ENCODE peak calls at places on chromosome 16, in five cellular contexts. One of them, this sample, is unnamed.

GRCh38 chr16:89408315-89408714 is 82.0 kb downstream of the ANKRD11 start:
- DNase-seq in trophoblast cell: no peak
- DNase-seq in H1: no peak
- DNase-seq in mesenchymal stem cell: no peak
- DNase-seq in H9: no peak
- DNase-seq in this sample: no peak

GRCh38 chr16:29844575-29845331 is 18.3 kb downstream of the CDIPT start:
- DNase-seq in mesenchymal stem cell: no peak
- DNase-seq in H1: no peak
- DNase-seq in trophoblast cell: no peak
- DNase-seq in H9: no peak
- DNase-seq in this sample: no peak

GRCh38 chr16:23071202-23072083 is 77.8 kb downstream of the USP31 start:
- DNase-seq in trophoblast cell: peak; percentile 47
- DNase-seq in mesenchymal stem cell: no peak
- DNase-seq in H1: no peak
- DNase-seq in H9: no peak
- DNase-seq in this sample: no peak

GRCh38 chr16:22373662-22374310 is 633 bp downstream of the CDR2 start:
- DNase-seq in H9: peak; percentile 38
- DNase-seq in H1: no peak
- DNase-seq in mesenchymal stem cell: peak; percentile 43
- DNase-seq in trophoblast cell: peak; percentile 30
- DNase-seq in this sample: peak; percentile 23

GRCh38 chr16:81713295-81713772 is 65.8 kb upstream of the PLCG2 start:
- DNase-seq in H9: no peak
- DNase-seq in trophoblast cell: no peak
- DNase-seq in mesenchymal stem cell: no peak
- DNase-seq in H1: no peak
- DNase-seq in this sample: no peak

GRCh38 chr16:66220766-66221165 is 145.7 kb upstream of the CDH5 start:
- DNase-seq in H1: no peak
- DNase-seq in mesenchymal stem cell: no peak
- DNase-seq in trophoblast cell: no peak
- DNase-seq in H9: no peak
- DNase-seq in this sample: no peak

GRCh38 chr16:58110590-58111330 is 18.4 kb downstream of the CFAP20 start:
- DNase-seq in H9: no peak
- DNase-seq in mesenchymal stem cell: peak; percentile 86
- DNase-seq in trophoblast cell: no peak
- DNase-seq in H1: no peak
- DNase-seq in this sample: no peak

GRCh38 chr16:30076276-30076791 is 540 bp downstream of the PPP4C start:
- DNase-seq in H1: no peak
- DNase-seq in H9: no peak
- DNase-seq in trophoblast cell: no peak
- DNase-seq in mesenchymal stem cell: no peak
- DNase-seq in this sample: no peak

GRCh38 chr16:82195917-82196494 is 26.0 kb upstream of the MPHOSPH6 start:
- DNase-seq in mesenchymal stem cell: peak; percentile 27
- DNase-seq in H9: no peak
- DNase-seq in H1: no peak
- DNase-seq in trophoblast cell: no peak
- DNase-seq in this sample: no peak

GRCh38 chr16:66369055-66369592 is 2.6 kb downstream of the CDH5 start:
- DNase-seq in trophoblast cell: no peak
- DNase-seq in H1: no peak
- DNase-seq in mesenchymal stem cell: no peak
- DNase-seq in H9: no peak
- DNase-seq in this sample: no peak

GRCh38 chr16:29665294-29666077 is 2.4 kb downstream of the SPN start:
- DNase-seq in H9: no peak
- DNase-seq in trophoblast cell: no peak
- DNase-seq in mesenchymal stem cell: no peak
- DNase-seq in H1: no peak
- DNase-seq in this sample: no peak

GRCh38 chr16:31568577-31569359 is 41.1 kb downstream of the AHSP start:
- DNase-seq in mesenchymal stem cell: no peak
- DNase-seq in H1: peak; percentile 52
- DNase-seq in H9: peak; percentile 48
- DNase-seq in trophoblast cell: no peak
- DNase-seq in this sample: no peak

GRCh38 chr16:74201561-74201960 is 95.1 kb upstream of the PSMD7 start:
- DNase-seq in mesenchymal stem cell: no peak
- DNase-seq in trophoblast cell: no peak
- DNase-seq in H1: no peak
- DNase-seq in H9: no peak
- DNase-seq in this sample: no peak

GRCh38 chr16:74199066-74199841 is 97.4 kb upstream of the PSMD7 start:
- DNase-seq in H9: no peak
- DNase-seq in H1: no peak
- DNase-seq in mesenchymal stem cell: no peak
- DNase-seq in trophoblast cell: no peak
- DNase-seq in this sample: no peak

DNA sequence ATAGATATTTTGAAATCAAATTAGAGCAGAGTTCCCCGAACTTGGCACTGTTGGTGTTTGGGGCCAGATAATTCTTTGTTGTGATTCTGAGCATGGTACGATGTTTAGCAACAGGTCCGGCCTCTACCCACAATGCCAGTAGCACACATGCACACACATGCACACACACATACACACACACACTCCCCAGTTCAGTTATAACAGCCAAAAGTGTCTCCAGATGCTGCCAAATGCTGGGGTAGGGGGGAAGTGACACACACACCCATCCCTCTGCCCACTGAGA is 96.8 kb upstream of the PSMD7 start:
- DNase-seq in trophoblast cell: no peak
- DNase-seq in mesenchymal stem cell: no peak
- DNase-seq in H1: no peak
- DNase-seq in H9: no peak
- DNase-seq in this sample: no peak
- H2BK12ac ChIP-seq in trophoblast cell: no peak overlapping the region
- H2BK12ac ChIP-seq in mesenchymal stem cell: no peak overlapping the region
- H2BK12ac ChIP-seq in H1: no peak overlapping the region
- H2BK12ac ChIP-seq in H9: no peak overlapping the region
- H2BK12ac ChIP-seq in this sample: no peak overlapping the region

GRCh38 chr16:65148804-65149203 is 26.9 kb upstream of the CDH11 start:
- DNase-seq in trophoblast cell: no peak
- DNase-seq in H1: no peak
- DNase-seq in H9: no peak
- DNase-seq in mesenchymal stem cell: no peak
- DNase-seq in this sample: no peak
- H3K9ac ChIP-seq in trophoblast cell: no peak overlapping the region
- H3K9ac ChIP-seq in H1: no peak overlapping the region
- H3K9ac ChIP-seq in H9: no peak overlapping the region
- H3K9ac ChIP-seq in mesenchymal stem cell: no peak overlapping the region
- H3K9ac ChIP-seq in this sample: no peak overlapping the region

GRCh38 chr16:15141586-15141985 is 47.5 kb upstream of the RRN3 start:
- DNase-seq in H9: no peak
- DNase-seq in H1: peak; percentile 48
- DNase-seq in trophoblast cell: no peak
- DNase-seq in mesenchymal stem cell: no peak
- DNase-seq in this sample: no peak
- H2AK5ac ChIP-seq in H9: no peak overlapping the region
- H2AK5ac ChIP-seq in H1: no peak overlapping the region
- H2AK5ac ChIP-seq in trophoblast cell: no peak overlapping the region
- H2AK5ac ChIP-seq in mesenchymal stem cell: no peak overlapping the region
- H2AK5ac ChIP-seq in this sample: peak overlapping the region; percentile 52

GRCh38 chr16:88389621-88390160 is 6.9 kb downstream of the ZNF469 start:
- DNase-seq in trophoblast cell: no peak
- DNase-seq in H9: no peak
- DNase-seq in mesenchymal stem cell: no peak
- DNase-seq in H1: no peak
- DNase-seq in this sample: no peak

GRCh38 chr16:88391497-88391850 is 8.7 kb downstream of the ZNF469 start:
- DNase-seq in H9: no peak
- DNase-seq in mesenchymal stem cell: no peak
- DNase-seq in trophoblast cell: no peak
- DNase-seq in H1: no peak
- DNase-seq in this sample: no peak

GRCh38 chr16:88390760-88391496 is 8.2 kb downstream of the ZNF469 start:
- DNase-seq in H1: no peak
- DNase-seq in trophoblast cell: no peak
- DNase-seq in mesenchymal stem cell: no peak
- DNase-seq in H9: no peak
- DNase-seq in this sample: no peak

GRCh38 chr16:88389191-88389590 is 6.4 kb downstream of the ZNF469 start:
- DNase-seq in H1: no peak
- DNase-seq in H9: no peak
- DNase-seq in trophoblast cell: no peak
- DNase-seq in mesenchymal stem cell: no peak
- DNase-seq in this sample: no peak

DNA sequence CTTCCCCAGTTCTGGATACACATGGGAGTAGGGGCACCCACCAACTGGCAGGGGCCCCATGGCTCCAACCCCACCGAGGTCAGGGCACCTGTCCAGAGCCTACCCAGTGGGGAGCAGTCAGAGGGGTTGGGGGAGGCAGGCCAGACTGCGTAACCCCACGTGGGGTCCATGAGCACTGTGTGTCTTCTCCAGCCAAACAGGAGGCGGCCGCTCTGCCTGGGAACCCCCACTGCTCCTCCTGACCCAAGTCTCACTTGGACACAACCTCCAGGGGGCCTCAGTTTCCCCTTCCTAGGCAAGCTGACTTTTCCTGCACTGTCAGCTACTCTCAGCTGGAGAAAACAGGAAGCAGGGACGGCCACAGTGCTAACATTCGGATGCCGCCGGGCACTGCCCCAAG is 7.5 kb downstream of the ZNF469 start:
- DNase-seq in trophoblast cell: no peak
- DNase-seq in H1: no peak
- DNase-seq in H9: no peak
- DNase-seq in mesenchymal stem cell: no peak
- DNase-seq in this sample: no peak
- H2BK12ac ChIP-seq in trophoblast cell: no peak overlapping the region
- H2BK12ac ChIP-seq in H1: no peak overlapping the region
- H2BK12ac ChIP-seq in H9: no peak overlapping the region
- H2BK12ac ChIP-seq in mesenchymal stem cell: no peak overlapping the region
- H2BK12ac ChIP-seq in this sample: no peak overlapping the region

GRCh38 chr16:72836181-72836580 is 211.7 kb downstream of the ZFHX3 start:
- DNase-seq in H1: no peak
- DNase-seq in mesenchymal stem cell: no peak
- DNase-seq in H9: no peak
- DNase-seq in trophoblast cell: no peak
- DNase-seq in this sample: no peak

GRCh38 chr16:72837846-72838661 is 209.9 kb downstream of the ZFHX3 start:
- DNase-seq in trophoblast cell: no peak
- DNase-seq in mesenchymal stem cell: peak; percentile 50
- DNase-seq in H9: peak; percentile 51
- DNase-seq in H1: no peak
- DNase-seq in this sample: no peak

GRCh38 chr16:72835041-72835440 is 212.9 kb downstream of the ZFHX3 start:
- DNase-seq in H9: no peak
- DNase-seq in trophoblast cell: no peak
- DNase-seq in H1: no peak
- DNase-seq in mesenchymal stem cell: no peak
- DNase-seq in this sample: no peak

GRCh38 chr16:72838999-72839398 is 208.9 kb downstream of the ZFHX3 start:
- DNase-seq in mesenchymal stem cell: no peak
- DNase-seq in H9: no peak
- DNase-seq in trophoblast cell: no peak
- DNase-seq in H1: no peak
- DNase-seq in this sample: no peak

DNA sequence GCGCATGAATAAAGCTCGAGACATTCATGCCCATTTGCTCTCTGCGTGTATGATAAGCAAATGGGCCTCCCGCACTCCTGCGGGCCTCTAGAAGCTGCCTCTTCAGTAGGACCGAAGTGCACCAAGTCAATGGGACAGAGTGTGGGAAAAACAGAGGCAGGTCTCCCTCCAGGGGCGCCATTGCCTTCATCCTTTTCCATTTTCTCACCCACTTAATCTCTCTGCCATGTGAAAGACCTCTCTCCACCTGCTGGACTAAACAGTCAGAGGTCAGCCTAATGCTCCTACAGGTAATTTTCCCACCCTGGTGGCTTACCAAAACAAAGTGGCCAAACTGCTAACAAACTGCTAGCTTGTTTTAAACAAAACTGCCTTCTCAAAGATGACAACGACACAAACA is 210.9 kb downstream of the ZFHX3 start:
- DNase-seq in mesenchymal stem cell: no peak
- DNase-seq in H9: peak; percentile 66
- DNase-seq in trophoblast cell: no peak
- DNase-seq in H1: no peak
- DNase-seq in this sample: no peak
- H3K9ac ChIP-seq in mesenchymal stem cell: no peak overlapping the region
- H3K9ac ChIP-seq in H9: no peak overlapping the region
- H3K9ac ChIP-seq in trophoblast cell: no peak overlapping the region
- H3K9ac ChIP-seq in H1: no peak overlapping the region
- H3K9ac ChIP-seq in this sample: no peak overlapping the region

DNA sequence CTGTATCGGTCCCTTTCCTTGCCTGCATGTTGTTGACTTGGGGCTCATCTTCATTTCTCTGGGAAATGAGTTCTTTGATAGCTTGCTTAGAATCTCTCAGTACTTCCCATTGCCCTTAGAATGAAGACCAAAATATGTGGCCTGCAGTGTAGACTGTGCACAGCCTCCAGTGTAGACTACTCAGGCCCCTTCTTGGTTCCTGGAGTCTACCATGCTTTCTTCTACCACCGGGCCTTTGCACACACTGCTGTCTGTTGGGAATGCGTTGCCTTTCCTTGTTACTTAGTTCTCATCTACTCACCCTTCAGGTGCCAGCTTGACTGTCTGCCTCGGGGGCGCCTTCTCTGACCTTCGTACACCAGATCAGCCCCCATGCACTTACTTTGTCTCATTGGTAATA is 82.0 kb downstream of the ABCC1 start:
- DNase-seq in H9: no peak
- DNase-seq in trophoblast cell: no peak
- DNase-seq in H1: no peak
- DNase-seq in mesenchymal stem cell: no peak
- DNase-seq in this sample: no peak
- H2AK5ac ChIP-seq in H9: no peak overlapping the region
- H2AK5ac ChIP-seq in trophoblast cell: no peak overlapping the region
- H2AK5ac ChIP-seq in H1: no peak overlapping the region
- H2AK5ac ChIP-seq in mesenchymal stem cell: no peak overlapping the region
- H2AK5ac ChIP-seq in this sample: no peak overlapping the region

DNA sequence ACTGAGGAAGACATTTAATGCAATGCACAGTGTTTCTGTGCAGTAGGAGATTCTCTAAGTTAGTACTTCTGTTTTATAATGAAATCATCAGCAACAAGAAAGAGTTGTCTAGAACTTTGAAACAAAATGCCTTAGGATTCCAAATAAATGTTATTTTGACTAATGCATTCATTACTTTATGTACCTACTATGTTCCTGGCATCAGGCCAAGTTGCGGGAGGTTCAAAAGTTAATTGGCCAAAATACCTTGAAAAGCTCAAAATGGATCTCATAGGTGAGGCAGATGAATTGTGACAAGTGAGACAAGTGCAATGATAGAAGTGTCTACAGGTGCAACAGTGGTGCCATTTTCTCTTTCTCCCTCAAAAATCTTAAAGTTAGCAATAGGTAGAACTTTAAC is 289.4 kb downstream of the TOX3 start:
- DNase-seq in H9: no peak
- DNase-seq in mesenchymal stem cell: no peak
- DNase-seq in H1: no peak
- DNase-seq in trophoblast cell: no peak
- DNase-seq in this sample: no peak
- H2BK12ac ChIP-seq in H9: no peak overlapping the region
- H2BK12ac ChIP-seq in mesenchymal stem cell: no peak overlapping the region
- H2BK12ac ChIP-seq in H1: no peak overlapping the region
- H2BK12ac ChIP-seq in trophoblast cell: no peak overlapping the region
- H2BK12ac ChIP-seq in this sample: no peak overlapping the region